ENCODE peak calls at places on chromosomes 3 and 15, in five cellular contexts. One of them, this sample, is unnamed.

GRCh38 chr15:76170426-76170800 is 110.6 kb downstream of the TMEM266 start:
- DNase-seq in DMS153: no peak
- DNase-seq in stimulated activated CD8-positive, alpha-beta memory T cell treated with anti-CD3 and anti-CD28 coated beads, Interleukin-12 subunit alpha, Interleukin-12 subunit beta, amount 100 ng/mL, for 4 hours: no peak
- DNase-seq in Karpas-422: no peak
- DNase-seq in putamen: no peak
- DNase-seq in this sample: no peak

GRCh38 chr3:37590328-37591079 is 271.2 kb upstream of the CTDSPL start:
- DNase-seq in DMS153: no peak
- DNase-seq in stimulated activated CD8-positive, alpha-beta memory T cell treated with anti-CD3 and anti-CD28 coated beads, Interleukin-12 subunit alpha, Interleukin-12 subunit beta, amount 100 ng/mL, for 4 hours: no peak
- DNase-seq in Karpas-422: no peak
- DNase-seq in putamen: no peak
- DNase-seq in this sample: peak

GRCh38 chr15:48330855-48331795 is at the start of gene DUT:
- DNase-seq in DMS153: peak
- DNase-seq in stimulated activated CD8-positive, alpha-beta memory T cell treated with anti-CD3 and anti-CD28 coated beads, Interleukin-12 subunit alpha, Interleukin-12 subunit beta, amount 100 ng/mL, for 4 hours: peak
- DNase-seq in Karpas-422: peak
- DNase-seq in putamen: peak
- DNase-seq in this sample: peak

GRCh38 chr3:25897019-25897418 is 107.1 kb downstream of the OXSM start:
- DNase-seq in DMS153: no peak
- DNase-seq in stimulated activated CD8-positive, alpha-beta memory T cell treated with anti-CD3 and anti-CD28 coated beads, Interleukin-12 subunit alpha, Interleukin-12 subunit beta, amount 100 ng/mL, for 4 hours: no peak
- DNase-seq in Karpas-422: peak
- DNase-seq in putamen: no peak
- DNase-seq in this sample: peak

GRCh38 chr15:28114721-28115622 is 15.9 kb upstream of the OCA2 start:
- DNase-seq in DMS153: no peak
- DNase-seq in stimulated activated CD8-positive, alpha-beta memory T cell treated with anti-CD3 and anti-CD28 coated beads, Interleukin-12 subunit alpha, Interleukin-12 subunit beta, amount 100 ng/mL, for 4 hours: no peak
- DNase-seq in Karpas-422: no peak
- DNase-seq in putamen: no peak
- DNase-seq in this sample: no peak

GRCh38 chr15:31508656-31509055 is 182.0 kb downstream of the KLF13 start:
- DNase-seq in DMS153: no peak
- DNase-seq in stimulated activated CD8-positive, alpha-beta memory T cell treated with anti-CD3 and anti-CD28 coated beads, Interleukin-12 subunit alpha, Interleukin-12 subunit beta, amount 100 ng/mL, for 4 hours: no peak
- DNase-seq in Karpas-422: no peak
- DNase-seq in putamen: no peak
- DNase-seq in this sample: no peak

GRCh38 chr3:67176396-67176795 is 178.3 kb downstream of the KBTBD8 start:
- DNase-seq in DMS153: no peak
- DNase-seq in stimulated activated CD8-positive, alpha-beta memory T cell treated with anti-CD3 and anti-CD28 coated beads, Interleukin-12 subunit alpha, Interleukin-12 subunit beta, amount 100 ng/mL, for 4 hours: no peak
- DNase-seq in Karpas-422: no peak
- DNase-seq in putamen: no peak
- DNase-seq in this sample: no peak

GRCh38 chr15:80202016-80202315 is 49.2 kb downstream of the FAH start:
- DNase-seq in DMS153: no peak
- DNase-seq in stimulated activated CD8-positive, alpha-beta memory T cell treated with anti-CD3 and anti-CD28 coated beads, Interleukin-12 subunit alpha, Interleukin-12 subunit beta, amount 100 ng/mL, for 4 hours: no peak
- DNase-seq in Karpas-422: no peak
- DNase-seq in putamen: no peak
- DNase-seq in this sample: no peak

GRCh38 chr15:49441816-49442215 is 18.8 kb downstream of the FGF7 start:
- DNase-seq in DMS153: no peak
- DNase-seq in stimulated activated CD8-positive, alpha-beta memory T cell treated with anti-CD3 and anti-CD28 coated beads, Interleukin-12 subunit alpha, Interleukin-12 subunit beta, amount 100 ng/mL, for 4 hours: no peak
- DNase-seq in Karpas-422: no peak
- DNase-seq in putamen: no peak
- DNase-seq in this sample: no peak

GRCh38 chr3:60064210-60065178 is 1014.7 kb upstream of the CFAP20DC start:
- DNase-seq in DMS153: no peak
- DNase-seq in stimulated activated CD8-positive, alpha-beta memory T cell treated with anti-CD3 and anti-CD28 coated beads, Interleukin-12 subunit alpha, Interleukin-12 subunit beta, amount 100 ng/mL, for 4 hours: no peak
- DNase-seq in Karpas-422: no peak
- DNase-seq in putamen: no peak
- DNase-seq in this sample: peak

GRCh38 chr3:169085827-169086226 is 577.7 kb downstream of the MECOM start:
- DNase-seq in DMS153: no peak
- DNase-seq in stimulated activated CD8-positive, alpha-beta memory T cell treated with anti-CD3 and anti-CD28 coated beads, Interleukin-12 subunit alpha, Interleukin-12 subunit beta, amount 100 ng/mL, for 4 hours: no peak
- DNase-seq in Karpas-422: no peak
- DNase-seq in putamen: no peak
- DNase-seq in this sample: peak

GRCh38 chr3:48478631-48479555 is 25.1 kb downstream of the SHISA5 start:
- DNase-seq in DMS153: no peak
- DNase-seq in stimulated activated CD8-positive, alpha-beta memory T cell treated with anti-CD3 and anti-CD28 coated beads, Interleukin-12 subunit alpha, Interleukin-12 subunit beta, amount 100 ng/mL, for 4 hours: no peak
- DNase-seq in Karpas-422: no peak
- DNase-seq in putamen: no peak
- DNase-seq in this sample: no peak

GRCh38 chr3:46902188-46902631 is 24.7 kb downstream of the PTH1R start:
- DNase-seq in DMS153: no peak
- DNase-seq in stimulated activated CD8-positive, alpha-beta memory T cell treated with anti-CD3 and anti-CD28 coated beads, Interleukin-12 subunit alpha, Interleukin-12 subunit beta, amount 100 ng/mL, for 4 hours: no peak
- DNase-seq in Karpas-422: no peak
- DNase-seq in putamen: no peak
- DNase-seq in this sample: no peak

GRCh38 chr3:117102441-117102840 is 392.9 kb downstream of the TUSC7 start:
- DNase-seq in DMS153: no peak
- DNase-seq in stimulated activated CD8-positive, alpha-beta memory T cell treated with anti-CD3 and anti-CD28 coated beads, Interleukin-12 subunit alpha, Interleukin-12 subunit beta, amount 100 ng/mL, for 4 hours: no peak
- DNase-seq in Karpas-422: no peak
- DNase-seq in putamen: no peak
- DNase-seq in this sample: no peak

GRCh38 chr15:51758645-51759044 is 7.2 kb downstream of the TMOD2 start:
- DNase-seq in DMS153: no peak
- DNase-seq in stimulated activated CD8-positive, alpha-beta memory T cell treated with anti-CD3 and anti-CD28 coated beads, Interleukin-12 subunit alpha, Interleukin-12 subunit beta, amount 100 ng/mL, for 4 hours: no peak
- DNase-seq in Karpas-422: no peak
- DNase-seq in putamen: no peak
- DNase-seq in this sample: peak

GRCh38 chr15:56537881-56538280 is 72.9 kb upstream of the MNS1 start:
- DNase-seq in DMS153: no peak
- DNase-seq in stimulated activated CD8-positive, alpha-beta memory T cell treated with anti-CD3 and anti-CD28 coated beads, Interleukin-12 subunit alpha, Interleukin-12 subunit beta, amount 100 ng/mL, for 4 hours: peak
- DNase-seq in Karpas-422: peak
- DNase-seq in putamen: no peak
- DNase-seq in this sample: no peak

GRCh38 chr3:55579499-55579898 is 92.4 kb upstream of the WNT5A start:
- DNase-seq in DMS153: no peak
- DNase-seq in stimulated activated CD8-positive, alpha-beta memory T cell treated with anti-CD3 and anti-CD28 coated beads, Interleukin-12 subunit alpha, Interleukin-12 subunit beta, amount 100 ng/mL, for 4 hours: no peak
- DNase-seq in Karpas-422: no peak
- DNase-seq in putamen: no peak
- DNase-seq in this sample: no peak

GRCh38 chr3:143648218-143648617 is 200.1 kb downstream of the SLC9A9 start:
- DNase-seq in DMS153: no peak
- DNase-seq in stimulated activated CD8-positive, alpha-beta memory T cell treated with anti-CD3 and anti-CD28 coated beads, Interleukin-12 subunit alpha, Interleukin-12 subunit beta, amount 100 ng/mL, for 4 hours: no peak
- DNase-seq in Karpas-422: no peak
- DNase-seq in putamen: no peak
- DNase-seq in this sample: no peak

GRCh38 chr3:111848778-111849177 is 10.3 kb upstream of the PHLDB2 start:
- DNase-seq in DMS153: no peak
- DNase-seq in stimulated activated CD8-positive, alpha-beta memory T cell treated with anti-CD3 and anti-CD28 coated beads, Interleukin-12 subunit alpha, Interleukin-12 subunit beta, amount 100 ng/mL, for 4 hours: no peak
- DNase-seq in Karpas-422: no peak
- DNase-seq in putamen: no peak
- DNase-seq in this sample: peak

GRCh38 chr3:192848371-192849233 is 69.1 kb downstream of the MB21D2 start:
- DNase-seq in DMS153: no peak
- DNase-seq in stimulated activated CD8-positive, alpha-beta memory T cell treated with anti-CD3 and anti-CD28 coated beads, Interleukin-12 subunit alpha, Interleukin-12 subunit beta, amount 100 ng/mL, for 4 hours: no peak
- DNase-seq in Karpas-422: peak
- DNase-seq in putamen: no peak
- DNase-seq in this sample: no peak

GRCh38 chr15:38176155-38176554 is 76.5 kb upstream of the SPRED1 start:
- DNase-seq in DMS153: no peak
- DNase-seq in stimulated activated CD8-positive, alpha-beta memory T cell treated with anti-CD3 and anti-CD28 coated beads, Interleukin-12 subunit alpha, Interleukin-12 subunit beta, amount 100 ng/mL, for 4 hours: no peak
- DNase-seq in Karpas-422: no peak
- DNase-seq in putamen: no peak
- DNase-seq in this sample: peak

This sample was measured in MCF 10A.